ENCODE peak calls at places on chromosomes 13 and 19, in seven cellular contexts. J is cardiac muscle cell, R is WERI-Rb-1, H is substantia nigra, S is endodermal cell, X is cardiac fibroblast, W is Caco-2. P is an unnamed sample.

GRCh38 chr13:114161644-114162532 is 17.2 kb upstream of the CFAP97D2 start:
- DNase-seq in J (no peak), R (no peak), H (no peak), S (no peak), X (peak), W (peak), P (peak)

GRCh38 chr19:10295305-10295846 is 5.6 kb downstream of the ICAM5 start:
- DNase-seq in J (peak), R (no peak), H (no peak), S (peak), X (peak), W (no peak), P (peak)

GRCh38 chr13:110610955-110611595 is 4.3 kb upstream of the NAXD start:
- DNase-seq in J (no peak), R (no peak), H (no peak), S (peak), X (no peak), W (no peak), P (no peak)

GRCh38 chr13:26660185-26660584 is 100.4 kb downstream of the GPR12 start:
- DNase-seq in J (no peak), R (no peak), H (no peak), S (no peak), X (no peak), W (no peak), P (no peak)

GRCh38 chr19:45505151-45505995 is 1.9 kb upstream of the VASP start:
- DNase-seq in J (no peak), R (no peak), H (no peak), S (no peak), X (peak), W (no peak), P (no peak)

GRCh38 chr19:18975011-18975410 is 34.0 kb upstream of the HOMER3 start:
- DNase-seq in J (no peak), R (no peak), H (no peak), S (no peak), X (no peak), W (no peak), P (no peak)

GRCh38 chr13:73060251-73061160 is 1.7 kb downstream of the KLF5 start:
- DNase-seq in J (no peak), R (no peak), H (no peak), S (no peak), X (peak), W (no peak), P (peak)

GRCh38 chr13:73158851-73159250 is 100.0 kb downstream of the KLF5 start:
- DNase-seq in J (no peak), R (no peak), H (no peak), S (no peak), X (peak), W (no peak), P (no peak)

GRCh38 chr13:111573801-111574200 is 253.4 kb downstream of the TEX29 start:
- DNase-seq in J (no peak), R (no peak), H (no peak), S (no peak), X (no peak), W (no peak), P (no peak)

GRCh38 chr19:50667759-50668231 is 18.6 kb downstream of the C19orf81 start:
- DNase-seq in J (no peak), R (no peak), H (no peak), S (peak), X (no peak), W (no peak), P (no peak)

GRCh38 chr19:46821512-46822359 is 28.9 kb downstream of the AP2S1 start:
- DNase-seq in J (no peak), R (peak), H (no peak), S (peak), X (no peak), W (no peak), P (no peak)

GRCh38 chr13:36438594-36439483 is 6.5 kb downstream of the CCNA1 start:
- DNase-seq in J (no peak), R (no peak), H (no peak), S (no peak), X (no peak), W (no peak), P (no peak)

GRCh38 chr19:49109569-49110233 is 4.5 kb upstream of the LIN7B start:
- DNase-seq in J (no peak), R (no peak), H (no peak), S (no peak), X (no peak), W (no peak), P (no peak)

GRCh38 chr19:41564515-41565383 is 11.2 kb upstream of the CEACAM21 start:
- DNase-seq in J (peak), R (peak), H (no peak), S (peak), X (no peak), W (no peak), P (no peak)

GRCh38 chr13:110907951-110908898 is 6.6 kb downstream of the ANKRD10 start:
- DNase-seq in J (no peak), R (no peak), H (no peak), S (peak), X (peak), W (peak), P (no peak)

GRCh38 chr19:17468302-17469091 is 1.8 kb upstream of the SLC27A1 start:
- DNase-seq in J (no peak), R (peak), H (peak), S (peak), X (peak), W (no peak), P (no peak)

GRCh38 chr19:10566658-10567410 is 1.0 kb upstream of the KRI1 start:
- DNase-seq in J (no peak), R (no peak), H (no peak), S (peak), X (no peak), W (no peak), P (no peak)

GRCh38 chr19:57720878-57721277 is 6.5 kb downstream of the ZNF671 start:
- DNase-seq in J (no peak), R (no peak), H (no peak), S (no peak), X (no peak), W (no peak), P (no peak)

GRCh38 chr19:1394252-1395193 is 6.8 kb downstream of the GAMT start:
- DNase-seq in J (no peak), R (no peak), H (no peak), S (no peak), X (no peak), W (no peak), P (no peak)